ENCODE peak calls at places on chromosomes 4 and X, in four cellular contexts. C is PC-9, M is cardiac fibroblast, O is AG10803. H is an unnamed sample.

GRCh38 chrX:23383411-23383810 is 48.8 kb downstream of the PTCHD1 start:
- DNase-seq in C (no peak), M (peak), O (peak), H (peak)

GRCh38 chrX:3712080-3712869 is 1.2 kb downstream of the PRKX start:
- DNase-seq in O (peak), C (no peak), M (peak), H (no peak)

GRCh38 chr4:156294577-156294976 is 340.9 kb upstream of the CTSO start:
- DNase-seq in M (peak), C (peak), O (peak), H (peak)

GRCh38 chr4:186149872-186150271 is 41.5 kb upstream of the CYP4V2 start:
- DNase-seq in M (peak), O (peak), C (peak), H (no peak)

GRCh38 chr4:125115476-125115875 is 199.3 kb upstream of the FAT4 start:
- DNase-seq in O (peak), M (peak), C (no peak), H (peak)

GRCh38 chr4:107408968-107409367 is 311.1 kb downstream of the PAPSS1 start:
- DNase-seq in M (no peak), C (no peak), O (no peak), H (no peak)

GRCh38 chrX:30794497-30794896 is 94.6 kb downstream of the TAB3 start:
- DNase-seq in C (no peak), M (no peak), O (no peak), H (no peak)

GRCh38 chr4:169437299-169438047 is 166.7 kb upstream of the SH3RF1 start:
- DNase-seq in O (no peak), M (no peak), C (no peak), H (no peak)

GRCh38 chr4:42150653-42151567 is 1.5 kb downstream of the BEND4 start:
- DNase-seq in M (no peak), C (no peak), O (no peak), H (no peak)

GRCh38 chrX:74195605-74196004 is 108.4 kb upstream of the ZCCHC13 start:
- DNase-seq in M (no peak), C (no peak), O (no peak), H (no peak)

GRCh38 chrX:81120936-81121351 is 80.8 kb downstream of the HMGN5 start:
- DNase-seq in M (peak), C (peak), O (peak), H (peak)

GRCh38 chrX:80876877-80877276 is 67.2 kb upstream of the BRWD3 start:
- DNase-seq in O (peak), M (peak), C (no peak), H (no peak)

GRCh38 chr4:139301821-139302611 is at the start of gene NDUFC1:
- DNase-seq in O (peak), C (peak), M (peak), H (peak)

GRCh38 chr4:153409412-153409811 is 56.7 kb upstream of the TMEM131L start:
- DNase-seq in M (peak), O (peak), C (no peak), H (peak)

GRCh38 chrX:111360839-111361238 is 51.2 kb downstream of the DCX start:
- DNase-seq in O (no peak), M (no peak), C (no peak), H (no peak)

GRCh38 chr4:165844151-165844550 is 28.9 kb upstream of the TLL1 start:
- DNase-seq in C (no peak), O (no peak), M (no peak), H (no peak)

GRCh38 chrX:76555816-76556215 is 128.3 kb downstream of the MAGEE1 start:
- DNase-seq in M (peak), O (peak), C (peak), H (peak)

GRCh38 chrX:108264376-108264775 is 172.8 kb downstream of the ATG4A start:
- DNase-seq in O (no peak), M (no peak), C (no peak), H (no peak)

GRCh38 chr4:114921790-114922581 is 191.4 kb downstream of the NDST4 start:
- DNase-seq in O (no peak), C (no peak), M (no peak), H (no peak)

GRCh38 chr4:76951333-76952033 is 1.9 kb downstream of the SEPTIN11 start:
- DNase-seq in M (peak), C (no peak), O (no peak), H (peak)

GRCh38 chr4:3686746-3687145 is 79.4 kb upstream of the ADRA2C start:
- DNase-seq in C (no peak), O (no peak), M (no peak), H (no peak)

GRCh38 chr4:102493794-102494193 is 7.4 kb upstream of the NFKB1 start:
- DNase-seq in M (no peak), O (no peak), C (no peak), H (no peak)

DNA sequence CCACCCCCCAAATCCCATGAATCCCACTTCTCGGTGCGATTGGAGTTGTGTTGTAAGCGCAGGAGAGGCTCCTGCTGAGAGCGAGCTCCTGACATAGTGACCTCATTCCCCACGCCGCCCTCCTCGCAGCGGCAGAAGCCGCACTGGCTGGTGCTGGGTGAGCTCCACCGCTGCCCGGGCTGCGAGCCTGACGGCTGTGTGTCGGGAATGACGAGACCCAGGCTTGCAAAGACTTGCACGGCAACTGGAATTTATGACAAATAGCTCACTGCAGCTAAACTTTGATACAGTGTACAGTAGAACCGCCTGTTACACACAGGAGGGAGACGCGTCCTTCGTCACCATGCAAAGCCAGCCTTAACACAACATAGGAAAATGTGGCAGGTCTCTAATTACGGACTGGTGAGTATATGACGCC is 82.4 kb downstream of the STOX2 start:
- DNase-seq in C (peak), O (peak), M (peak), H (peak)
- H3K4me3 ChIP-seq in C (peak), O (peak), M (peak), H (peak)

GRCh38 chr4:113692809-113693411 is 68.6 kb downstream of the CAMK2D start:
- DNase-seq in C (no peak), M (no peak), O (peak), H (no peak)
- H3K4me3 ChIP-seq in C (no peak), M (no peak), O (no peak), H (no peak)

GRCh38 chr4:17057035-17057434 is 158.6 kb upstream of the LDB2 start:
- DNase-seq in O (no peak), M (no peak), C (no peak), H (no peak)
- H3K4me3 ChIP-seq in O (no peak), M (no peak), C (no peak), H (no peak)

GRCh38 chrX:20026278-20026677 is 35.4 kb upstream of the BCLAF3 start:
- DNase-seq in C (peak), O (peak), M (peak), H (peak)

GRCh38 chrX:20028588-20028987 is 37.7 kb upstream of the BCLAF3 start:
- DNase-seq in O (no peak), M (no peak), C (no peak), H (no peak)

GRCh38 chrX:20032201-20032600 is 41.3 kb upstream of the BCLAF3 start:
- DNase-seq in M (no peak), C (no peak), O (no peak), H (no peak)

GRCh38 chrX:20029728-20030127 is 38.9 kb upstream of the BCLAF3 start:
- DNase-seq in M (no peak), O (no peak), C (peak), H (no peak)
- H3K4me3 ChIP-seq in M (no peak), O (no peak), C (no peak), H (no peak)

GRCh38 chr4:183182873-183183725 is 84.0 kb downstream of the WWC2 start:
- DNase-seq in O (peak), M (peak), C (peak), H (peak)

GRCh38 chr4:183178201-183178600 is 79.1 kb downstream of the WWC2 start:
- DNase-seq in O (no peak), M (no peak), C (no peak), H (no peak)

GRCh38 chr4:183180096-183180495 is 81.0 kb downstream of the WWC2 start:
- DNase-seq in O (peak), M (no peak), C (no peak), H (peak)

GRCh38 chr4:183181081-183181480 is 82.0 kb downstream of the WWC2 start:
- DNase-seq in O (no peak), C (no peak), M (no peak), H (no peak)

DNA sequence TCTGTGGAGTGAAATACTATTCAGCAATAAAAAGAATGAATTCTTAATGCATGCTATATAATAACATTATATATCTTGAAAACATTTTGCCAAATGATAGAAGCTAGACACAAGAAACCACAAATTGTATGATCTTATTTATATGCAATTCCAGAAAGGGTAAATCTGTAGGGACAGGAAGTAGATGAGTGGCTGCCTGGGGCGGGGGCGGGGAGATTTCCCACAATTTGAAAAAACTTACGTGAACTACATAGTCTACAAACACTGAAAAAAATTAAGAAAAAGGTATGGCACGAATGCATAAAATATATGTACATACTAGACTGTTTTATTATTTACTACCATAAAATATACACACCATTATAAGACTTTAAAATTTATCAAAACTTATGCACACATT is 81.6 kb downstream of the WWC2 start:
- DNase-seq in O (no peak), C (no peak), M (no peak), H (no peak)
- H3K4me3 ChIP-seq in O (no peak), C (no peak), M (no peak), H (no peak)

DNA sequence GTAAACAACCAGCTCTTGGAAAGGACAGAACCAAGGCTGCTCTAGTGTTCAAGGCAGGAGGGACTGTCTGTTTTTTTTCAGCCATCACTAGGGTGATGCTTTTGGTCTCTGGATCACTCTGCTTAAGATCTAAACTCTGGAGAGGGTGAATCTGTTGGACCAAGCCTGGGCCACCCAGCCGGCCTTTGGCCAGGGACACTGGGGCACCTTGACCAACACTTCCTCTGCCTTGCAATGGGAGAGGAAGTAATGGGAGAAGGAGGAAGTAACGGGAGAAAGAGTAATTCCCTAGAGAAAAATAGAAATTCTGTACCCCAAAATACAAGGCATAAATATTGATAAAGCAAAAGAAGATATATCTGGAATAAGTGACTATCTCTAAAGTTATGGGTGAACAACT is 12.9 kb downstream of the CHRNA9 start:
- DNase-seq in M (no peak), C (no peak), O (no peak), H (no peak)
- H3K4me3 ChIP-seq in M (no peak), C (no peak), O (no peak), H (no peak)